ENCODE peak calls at places on chromosomes 6 and 20, in seven cellular contexts. One of them, this sample, is unnamed.

GRCh38 chr20:35985789-35986188 is 17.4 kb downstream of the CNBD2 start:
- DNase-seq in H9: no peak
- DNase-seq in foreskin fibroblast: no peak
- DNase-seq in endothelial cell: no peak
- DNase-seq in AG04450: no peak
- DNase-seq in ascending aorta: no peak
- DNase-seq in A549: no peak
- DNase-seq in this sample: no peak

GRCh38 chr20:57603120-57603519 is 17.1 kb downstream of the ZBP1 start:
- DNase-seq in H9: no peak
- DNase-seq in foreskin fibroblast: no peak
- DNase-seq in endothelial cell: no peak
- DNase-seq in AG04450: no peak
- DNase-seq in ascending aorta: no peak
- DNase-seq in A549: no peak
- DNase-seq in this sample: no peak

GRCh38 chr6:24960991-24961475 is 25.3 kb upstream of the RIPOR2 start:
- DNase-seq in H9: no peak
- DNase-seq in foreskin fibroblast: no peak
- DNase-seq in endothelial cell: no peak
- DNase-seq in AG04450: no peak
- DNase-seq in ascending aorta: no peak
- DNase-seq in A549: no peak
- DNase-seq in this sample: no peak

GRCh38 chr6:162728177-162728571 is 400 bp downstream of the PACRG start:
- DNase-seq in H9: no peak
- DNase-seq in foreskin fibroblast: no peak
- DNase-seq in endothelial cell: no peak
- DNase-seq in AG04450: no peak
- DNase-seq in ascending aorta: no peak
- DNase-seq in A549: no peak
- DNase-seq in this sample: peak

GRCh38 chr6:22367331-22367730 is 70.5 kb upstream of the PRL start:
- DNase-seq in H9: no peak
- DNase-seq in foreskin fibroblast: no peak
- DNase-seq in endothelial cell: no peak
- DNase-seq in AG04450: no peak
- DNase-seq in ascending aorta: no peak
- DNase-seq in A549: no peak
- DNase-seq in this sample: no peak

GRCh38 chr6:7409740-7410139 is 20.1 kb downstream of the RIOK1 start:
- DNase-seq in H9: no peak
- DNase-seq in foreskin fibroblast: no peak
- DNase-seq in endothelial cell: no peak
- DNase-seq in AG04450: no peak
- DNase-seq in ascending aorta: no peak
- DNase-seq in A549: no peak
- DNase-seq in this sample: no peak

GRCh38 chr6:3331498-3331897 is 72.8 kb downstream of the PSMG4 start:
- DNase-seq in H9: no peak
- DNase-seq in foreskin fibroblast: no peak
- DNase-seq in endothelial cell: no peak
- DNase-seq in AG04450: no peak
- DNase-seq in ascending aorta: no peak
- DNase-seq in A549: no peak
- DNase-seq in this sample: no peak

GRCh38 chr20:50304883-50305635 is 114.4 kb downstream of the CEBPB start:
- DNase-seq in H9: peak
- DNase-seq in foreskin fibroblast: peak
- DNase-seq in endothelial cell: no peak
- DNase-seq in AG04450: peak
- DNase-seq in ascending aorta: no peak
- DNase-seq in A549: no peak
- DNase-seq in this sample: no peak

GRCh38 chr6:109867970-109868358 is 110.1 kb upstream of the GPR6 start:
- DNase-seq in H9: no peak
- DNase-seq in foreskin fibroblast: no peak
- DNase-seq in endothelial cell: no peak
- DNase-seq in AG04450: no peak
- DNase-seq in ascending aorta: no peak
- DNase-seq in A549: no peak
- DNase-seq in this sample: no peak

GRCh38 chr20:53599910-53600632 is 6.4 kb upstream of the ZNF217 start:
- DNase-seq in H9: no peak
- DNase-seq in foreskin fibroblast: no peak
- DNase-seq in endothelial cell: no peak
- DNase-seq in AG04450: no peak
- DNase-seq in ascending aorta: no peak
- DNase-seq in A549: no peak
- DNase-seq in this sample: no peak

GRCh38 chr20:9838378-9839295 is at the start of gene PAK5:
- DNase-seq in H9: peak
- DNase-seq in foreskin fibroblast: peak
- DNase-seq in endothelial cell: peak
- DNase-seq in AG04450: no peak
- DNase-seq in ascending aorta: no peak
- DNase-seq in A549: peak
- DNase-seq in this sample: peak

GRCh38 chr6:143872211-143872610 is 7.9 kb downstream of the ZC2HC1B start:
- DNase-seq in H9: no peak
- DNase-seq in foreskin fibroblast: peak
- DNase-seq in endothelial cell: no peak
- DNase-seq in AG04450: no peak
- DNase-seq in ascending aorta: no peak
- DNase-seq in A549: no peak
- DNase-seq in this sample: no peak

GRCh38 chr6:158022749-158023596 is 41.3 kb downstream of the SYNJ2 start:
- DNase-seq in H9: no peak
- DNase-seq in foreskin fibroblast: no peak
- DNase-seq in endothelial cell: no peak
- DNase-seq in AG04450: no peak
- DNase-seq in ascending aorta: no peak
- DNase-seq in A549: no peak
- DNase-seq in this sample: no peak

GRCh38 chr20:4726710-4727391 is 5.1 kb downstream of the PRND start:
- DNase-seq in H9: no peak
- DNase-seq in foreskin fibroblast: peak
- DNase-seq in endothelial cell: no peak
- DNase-seq in AG04450: peak
- DNase-seq in ascending aorta: no peak
- DNase-seq in A549: no peak
- DNase-seq in this sample: no peak

GRCh38 chr6:1771324-1771723 is 161.6 kb downstream of the FOXC1 start:
- DNase-seq in H9: no peak
- DNase-seq in foreskin fibroblast: peak
- DNase-seq in endothelial cell: no peak
- DNase-seq in AG04450: no peak
- DNase-seq in ascending aorta: no peak
- DNase-seq in A549: no peak
- DNase-seq in this sample: no peak

GRCh38 chr6:134474980-134475379 is 157.1 kb upstream of the SGK1 start:
- DNase-seq in H9: no peak
- DNase-seq in foreskin fibroblast: no peak
- DNase-seq in endothelial cell: no peak
- DNase-seq in AG04450: no peak
- DNase-seq in ascending aorta: no peak
- DNase-seq in A549: no peak
- DNase-seq in this sample: no peak

GRCh38 chr6:157708239-157708638 is 114.8 kb upstream of the SNX9 start:
- DNase-seq in H9: no peak
- DNase-seq in foreskin fibroblast: no peak
- DNase-seq in endothelial cell: no peak
- DNase-seq in AG04450: no peak
- DNase-seq in ascending aorta: no peak
- DNase-seq in A549: no peak
- DNase-seq in this sample: no peak

GRCh38 chr6:148973809-148974208 is 227.0 kb downstream of the UST start:
- DNase-seq in H9: no peak
- DNase-seq in foreskin fibroblast: peak
- DNase-seq in endothelial cell: no peak
- DNase-seq in AG04450: no peak
- DNase-seq in ascending aorta: no peak
- DNase-seq in A549: peak
- DNase-seq in this sample: peak

GRCh38 chr6:120026791-120027190 is 677.2 kb upstream of the MAN1A1 start:
- DNase-seq in H9: no peak
- DNase-seq in foreskin fibroblast: no peak
- DNase-seq in endothelial cell: no peak
- DNase-seq in AG04450: no peak
- DNase-seq in ascending aorta: no peak
- DNase-seq in A549: no peak
- DNase-seq in this sample: no peak

GRCh38 chr6:4359108-4359710 is 223.8 kb upstream of the ECI2 start:
- DNase-seq in H9: no peak
- DNase-seq in foreskin fibroblast: peak
- DNase-seq in endothelial cell: no peak
- DNase-seq in AG04450: no peak
- DNase-seq in ascending aorta: no peak
- DNase-seq in A549: peak
- DNase-seq in this sample: no peak

GRCh38 chr6:165055231-165055630 is 254.2 kb downstream of the C6orf118 start:
- DNase-seq in H9: peak
- DNase-seq in foreskin fibroblast: no peak
- DNase-seq in endothelial cell: no peak
- DNase-seq in AG04450: no peak
- DNase-seq in ascending aorta: no peak
- DNase-seq in A549: peak
- DNase-seq in this sample: no peak

GRCh38 chr6:165045631-165046030 is 263.8 kb downstream of the C6orf118 start:
- DNase-seq in H9: no peak
- DNase-seq in foreskin fibroblast: no peak
- DNase-seq in endothelial cell: no peak
- DNase-seq in AG04450: no peak
- DNase-seq in ascending aorta: no peak
- DNase-seq in A549: no peak
- DNase-seq in this sample: no peak

GRCh38 chr6:165052561-165053500 is 256.6 kb downstream of the C6orf118 start:
- DNase-seq in H9: no peak
- DNase-seq in foreskin fibroblast: no peak
- DNase-seq in endothelial cell: no peak
- DNase-seq in AG04450: no peak
- DNase-seq in ascending aorta: no peak
- DNase-seq in A549: no peak
- DNase-seq in this sample: no peak

GRCh38 chr6:165047952-165048351 is 261.5 kb downstream of the C6orf118 start:
- DNase-seq in H9: no peak
- DNase-seq in foreskin fibroblast: no peak
- DNase-seq in endothelial cell: no peak
- DNase-seq in AG04450: no peak
- DNase-seq in ascending aorta: no peak
- DNase-seq in A549: no peak
- DNase-seq in this sample: no peak

DNA sequence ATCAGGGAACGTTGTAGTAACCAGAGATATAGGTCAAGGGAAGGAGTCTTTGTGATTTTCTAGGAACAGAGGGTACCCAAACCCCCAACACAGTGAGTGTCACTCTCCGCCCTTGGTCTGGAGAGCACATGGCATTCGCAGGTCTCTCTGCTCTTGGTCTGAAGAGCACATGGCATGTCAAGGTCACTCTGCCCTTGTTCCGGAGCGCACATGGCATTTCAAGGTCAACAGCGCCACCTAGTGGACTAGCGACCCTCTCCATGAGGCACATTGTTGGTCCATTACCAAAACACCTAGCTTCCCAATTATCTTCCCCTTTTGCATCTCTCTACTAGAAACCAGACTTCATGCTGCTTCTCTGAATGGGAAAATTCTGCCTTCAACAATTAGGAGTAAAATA is 260.0 kb downstream of the C6orf118 start:
- DNase-seq in H9: peak
- DNase-seq in foreskin fibroblast: no peak
- DNase-seq in endothelial cell: peak
- DNase-seq in AG04450: no peak
- DNase-seq in ascending aorta: no peak
- DNase-seq in A549: peak
- DNase-seq in this sample: peak
- TF ChIP-seq CTCF in H9: peak
- TF ChIP-seq CTCF in foreskin fibroblast: peak
- TF ChIP-seq CTCF in endothelial cell: peak
- TF ChIP-seq CTCF in AG04450: peak
- TF ChIP-seq CTCF in ascending aorta: no peak
- TF ChIP-seq CTCF in A549: peak
- TF ChIP-seq CTCF in this sample: peak

GRCh38 chr6:65776332-65776731 is 69.3 kb upstream of the EYS start:
- DNase-seq in H9: peak
- DNase-seq in foreskin fibroblast: no peak
- DNase-seq in endothelial cell: no peak
- DNase-seq in AG04450: no peak
- DNase-seq in ascending aorta: no peak
- DNase-seq in A549: peak
- DNase-seq in this sample: no peak
- TF ChIP-seq CTCF in H9: peak
- TF ChIP-seq CTCF in foreskin fibroblast: no peak
- TF ChIP-seq CTCF in endothelial cell: no peak
- TF ChIP-seq CTCF in AG04450: no peak
- TF ChIP-seq CTCF in ascending aorta: no peak
- TF ChIP-seq CTCF in A549: no peak
- TF ChIP-seq CTCF in this sample: no peak

DNA sequence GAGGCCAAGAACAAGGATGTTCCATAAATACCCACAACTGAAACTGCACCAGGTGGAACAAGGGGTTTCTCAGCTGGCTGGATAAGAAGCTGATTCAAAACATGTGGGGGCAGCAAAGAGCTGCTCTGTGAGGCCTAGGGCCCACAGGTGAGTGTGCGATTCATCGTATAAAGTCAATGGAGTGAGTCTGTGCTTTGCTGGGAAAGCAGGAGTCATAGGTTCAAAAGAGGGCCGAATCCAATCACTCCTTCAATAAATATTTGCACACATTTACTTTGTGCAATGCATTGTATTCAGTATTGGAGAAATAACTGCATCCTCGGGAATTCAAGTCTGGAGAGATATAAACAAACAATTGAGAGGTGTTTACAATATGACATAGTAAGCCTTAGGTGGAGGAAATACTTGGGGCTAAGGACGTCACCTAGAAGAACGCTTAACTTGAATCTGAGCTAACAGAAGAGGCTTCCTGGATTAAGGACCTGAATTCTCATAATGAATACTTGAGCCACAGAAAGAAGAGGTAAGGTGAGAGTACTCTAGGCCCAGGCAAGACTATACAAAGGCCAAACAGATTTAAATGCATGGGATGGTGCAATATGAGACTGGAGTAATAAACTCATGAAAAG is 83.7 kb upstream of the TMEM30A start:
- DNase-seq in H9: peak
- DNase-seq in foreskin fibroblast: no peak
- DNase-seq in endothelial cell: peak
- DNase-seq in AG04450: no peak
- DNase-seq in ascending aorta: no peak
- DNase-seq in A549: peak
- DNase-seq in this sample: peak
- TF ChIP-seq CTCF in H9: peak
- TF ChIP-seq CTCF in foreskin fibroblast: peak
- TF ChIP-seq CTCF in endothelial cell: no peak
- TF ChIP-seq CTCF in AG04450: peak
- TF ChIP-seq CTCF in ascending aorta: peak
- TF ChIP-seq CTCF in A549: peak
- TF ChIP-seq CTCF in this sample: peak

DNA sequence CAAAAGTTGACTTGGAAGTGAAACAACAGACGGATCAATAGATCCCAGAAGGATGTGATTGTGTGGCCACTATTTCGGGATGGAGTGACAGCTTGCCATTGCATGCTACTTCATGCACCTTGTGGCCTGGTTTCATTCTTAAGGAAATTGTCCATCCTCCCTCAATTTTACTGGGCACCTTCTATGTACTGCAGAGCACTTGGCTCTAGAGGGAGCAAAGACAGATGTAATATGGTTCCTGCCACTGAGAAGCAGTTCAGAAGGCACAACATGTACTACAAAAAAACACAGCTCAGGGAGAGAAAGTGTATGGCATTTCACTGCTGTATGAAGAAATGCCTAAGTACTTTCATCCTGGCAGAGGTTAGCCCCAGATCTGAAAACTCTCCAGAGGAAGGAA is 91.9 kb downstream of the FOXA2 start:
- DNase-seq in H9: no peak
- DNase-seq in foreskin fibroblast: no peak
- DNase-seq in endothelial cell: no peak
- DNase-seq in AG04450: no peak
- DNase-seq in ascending aorta: no peak
- DNase-seq in A549: peak
- DNase-seq in this sample: no peak
- TF ChIP-seq CTCF in H9: no peak
- TF ChIP-seq CTCF in foreskin fibroblast: no peak
- TF ChIP-seq CTCF in endothelial cell: no peak
- TF ChIP-seq CTCF in AG04450: no peak
- TF ChIP-seq CTCF in ascending aorta: no peak
- TF ChIP-seq CTCF in A549: peak
- TF ChIP-seq CTCF in this sample: no peak